ENCODE peak calls at places on chromosomes 16 and 17, in ten cellular contexts. J is heart right ventricle, R is cardiac muscle cell, Z is HFF-Myc, V is A549, N is dorsolateral prefrontal cortex, I is fibroblast of the aortic adventitia, B is OCI-LY7, P is cardiac fibroblast, W is astrocyte of the cerebellum. K is an unnamed sample.

GRCh38 chr17:47844814-47845453 is 3.9 kb upstream of the SCRN2 start:
- DNase-seq in I (peak), J (no peak), R (peak), P (peak), Z (no peak), V (no peak), W (no peak), B (no peak), N (no peak), K (no peak)

GRCh38 chr17:41919840-41920579 is 1.3 kb upstream of the ACLY start:
- DNase-seq in W (no peak), J (no peak), N (no peak), V (peak), B (no peak), P (peak), Z (no peak), I (peak), R (peak), K (no peak)

GRCh38 chr17:65261682-65262636 is 124.8 kb downstream of the RGS9 start:
- DNase-seq in B (no peak), R (peak), P (peak), N (no peak), V (no peak), I (peak), Z (no peak), W (no peak), J (no peak), K (no peak)

GRCh38 chr16:84058211-84058610 is 15.6 kb upstream of the SLC38A8 start:
- DNase-seq in Z (no peak), W (no peak), J (no peak), B (no peak), I (no peak), R (no peak), P (no peak), N (peak), V (no peak), K (no peak)

GRCh38 chr16:86584726-86585721 is 6.7 kb downstream of the FOXL1 start:
- DNase-seq in P (no peak), V (peak), Z (no peak), N (no peak), I (peak), W (no peak), R (no peak), J (no peak), B (no peak), K (no peak)

GRCh38 chr17:72305472-72305871 is 184.7 kb downstream of the SOX9 start:
- DNase-seq in P (no peak), I (no peak), J (no peak), B (no peak), N (no peak), W (no peak), V (no peak), Z (no peak), R (no peak), K (no peak)

GRCh38 chr17:56085576-56086267 is 67.6 kb upstream of the ANKFN1 start:
- DNase-seq in R (no peak), P (no peak), V (no peak), N (no peak), J (no peak), I (no peak), W (peak), B (no peak), Z (no peak), K (no peak)

GRCh38 chr17:4739122-4740024 is at the start of the genes CXCL16 and ZMYND15:
- DNase-seq in B (peak), Z (no peak), V (peak), I (peak), P (peak), N (no peak), R (peak), J (peak), W (no peak), K (no peak)

GRCh38 chr16:87415441-87415840 is 23.3 kb downstream of the MAP1LC3B start:
- DNase-seq in V (no peak), Z (no peak), B (no peak), R (no peak), P (no peak), J (no peak), N (no peak), I (no peak), W (no peak), K (no peak)

GRCh38 chr16:30941600-30942420 is 7.1 kb upstream of the ORAI3 start:
- DNase-seq in R (peak), W (no peak), N (no peak), I (peak), B (peak), V (peak), P (peak), Z (peak), J (peak), K (no peak)

GRCh38 chr17:77279448-77280303 is 138.9 kb downstream of the SEC14L1 start:
- DNase-seq in N (no peak), V (no peak), W (no peak), B (no peak), J (no peak), Z (no peak), R (peak), P (peak), I (peak), K (no peak)

GRCh38 chr17:15432807-15433547 is 34.4 kb downstream of the CDRT4 start:
- DNase-seq in R (peak), B (no peak), W (no peak), I (peak), J (no peak), N (no peak), P (peak), V (no peak), Z (peak), K (peak)

DNA sequence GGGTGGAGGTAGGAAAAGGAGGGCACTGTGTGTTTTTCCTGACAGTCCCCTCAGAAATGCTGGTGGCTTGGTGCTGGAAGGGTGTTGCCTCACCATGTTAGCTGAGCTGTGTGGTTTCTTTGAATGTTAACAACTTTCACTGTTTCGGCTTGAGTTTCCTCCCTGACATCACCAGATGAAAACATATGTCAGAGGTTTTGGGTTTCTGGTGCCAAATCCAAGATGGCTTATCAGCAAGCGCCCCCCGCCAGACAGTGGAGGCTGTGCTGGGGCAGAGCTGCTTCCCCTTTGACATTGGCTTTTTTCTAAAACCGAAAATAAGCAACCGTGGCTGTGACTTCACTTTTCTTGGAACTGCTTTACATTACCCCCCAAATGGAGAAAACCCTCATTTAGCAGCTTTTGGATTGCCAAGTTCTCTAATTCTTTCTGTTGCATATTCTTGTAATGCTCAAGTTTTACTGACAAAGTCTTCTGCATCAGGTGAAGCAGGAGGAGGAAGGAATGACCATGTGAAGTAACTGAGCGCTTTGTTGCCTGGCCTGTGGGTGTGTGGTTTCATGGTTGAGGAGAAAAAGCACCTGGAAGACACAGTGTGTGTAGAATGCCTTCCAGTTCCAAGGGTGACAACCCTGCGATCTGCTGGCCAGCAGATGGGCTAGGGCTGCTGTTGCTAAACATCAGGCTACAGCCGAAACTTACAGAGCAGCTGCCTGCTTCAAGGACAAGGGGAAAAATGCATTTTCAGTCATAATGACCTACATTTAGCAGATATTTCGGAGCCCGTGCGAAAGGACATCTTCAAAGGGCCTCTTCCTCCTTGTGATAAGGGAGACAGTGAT is 9.7 kb downstream of the RMI2 start:
- DNase-seq in W (no peak), B (peak), P (peak), J (no peak), I (peak), R (peak), V (no peak), N (no peak), Z (no peak), K (no peak)
- H3K4me3 ChIP-seq in W (no peak), B (peak), P (no peak), J (no peak), I (no peak), R (no peak), V (no peak), N (no peak), Z (no peak), K (no peak)

GRCh38 chr17:32593003-32593402 is 106.2 kb downstream of the CDK5R1 start:
- DNase-seq in W (no peak), R (no peak), J (no peak), P (no peak), Z (no peak), I (no peak), N (no peak), B (no peak), V (no peak), K (no peak)
- TF ChIP-seq CTCF in W (peak), R (no peak), J (no peak), P (no peak), Z (peak), I (no peak), N (no peak), B (no peak), V (no peak), K (no peak)

GRCh38 chr16:15640966-15641365 is 2.0 kb downstream of the MARF1 start:
- DNase-seq in V (no peak), N (no peak), B (peak), J (no peak), P (no peak), I (no peak), W (no peak), R (no peak), Z (no peak), K (no peak)
- H3K4me3 ChIP-seq in V (no peak), N (no peak), B (peak), J (no peak), P (no peak), I (no peak), W (no peak), R (no peak), Z (no peak), K (no peak)

DNA sequence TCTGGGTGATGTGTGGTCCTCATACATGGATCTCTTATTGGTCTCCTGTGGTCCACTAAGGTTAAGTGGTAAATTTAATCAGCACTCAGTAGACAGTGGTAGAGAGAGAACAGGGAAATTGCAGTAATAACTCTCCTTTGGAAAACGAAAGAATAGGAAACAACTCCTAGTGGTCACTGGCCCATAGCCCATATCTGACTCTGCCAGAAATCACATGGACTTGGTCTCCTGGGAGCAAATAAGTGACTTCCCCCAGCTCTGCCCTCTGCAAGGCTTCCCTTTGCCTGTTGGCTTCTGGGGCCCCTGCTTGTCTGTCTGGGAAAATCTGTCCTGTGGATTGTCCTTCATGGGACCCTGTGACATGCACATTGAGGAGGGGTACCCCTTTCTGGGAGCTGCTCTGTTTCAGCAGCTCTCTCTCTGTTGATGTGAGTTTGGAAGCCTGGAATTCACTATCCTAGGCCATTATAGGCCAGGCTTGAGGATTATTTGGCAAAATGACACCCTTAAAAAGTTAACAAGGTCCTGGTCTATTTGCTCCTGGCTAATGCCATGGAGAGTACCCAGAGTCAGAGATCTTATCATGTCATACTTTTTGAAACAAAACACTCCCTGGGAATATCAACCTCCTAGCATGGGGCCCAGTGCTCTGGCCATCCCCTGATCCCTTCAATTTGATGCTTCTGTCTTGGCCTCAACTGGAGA is 58.0 kb upstream of the HNF1B start:
- DNase-seq in W (peak), J (peak), V (no peak), I (peak), P (peak), N (no peak), Z (no peak), R (peak), B (no peak), K (peak)
- TF ChIP-seq CTCF in W (no peak), J (no peak), V (no peak), I (no peak), P (no peak), N (no peak), Z (no peak), R (no peak), B (no peak), K (no peak)

GRCh38 chr16:70251651-70252354 is at the start of gene EXOSC6:
- DNase-seq in V (peak), J (peak), P (peak), N (peak), B (peak), W (peak), Z (peak), R (peak), I (peak), K (peak)
- H3K4me3 ChIP-seq in V (peak), J (peak), P (peak), N (peak), B (peak), W (peak), Z (peak), R (peak), I (peak), K (peak)

DNA sequence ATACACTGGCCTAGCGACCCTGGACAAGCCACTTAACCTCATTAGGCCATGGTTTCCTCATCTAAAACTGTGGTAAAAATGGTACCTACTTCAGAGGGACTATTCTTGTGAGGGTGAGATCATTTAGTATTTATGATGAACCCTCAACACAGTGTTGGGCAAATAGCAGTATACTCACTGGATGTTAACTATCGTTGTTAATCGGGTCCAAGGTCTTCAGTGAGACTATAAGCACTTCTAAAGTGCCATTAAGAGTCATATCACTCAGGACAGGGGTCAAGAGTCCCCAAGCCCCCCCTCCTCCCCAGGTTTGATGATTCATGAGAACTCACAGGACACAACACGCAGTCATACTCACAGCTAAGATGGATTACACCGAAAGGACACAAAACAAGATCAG is 11.0 kb downstream of the TK2 start:
- DNase-seq in N (no peak), B (no peak), P (no peak), Z (no peak), V (no peak), J (no peak), I (no peak), W (no peak), R (no peak), K (no peak)
- TF ChIP-seq CTCF in N (no peak), B (no peak), P (no peak), Z (no peak), V (no peak), J (no peak), I (no peak), W (no peak), R (no peak), K (no peak)

GRCh38 chr17:44911133-44912001 is 3.9 kb downstream of the GFAP start:
- DNase-seq in P (peak), W (no peak), I (peak), J (peak), R (peak), V (peak), B (peak), N (peak), Z (no peak), K (no peak)

GRCh38 chr17:44907696-44908470 is 7.4 kb downstream of the GFAP start:
- DNase-seq in I (peak), N (no peak), B (no peak), J (no peak), P (peak), R (peak), W (no peak), Z (no peak), V (no peak), K (no peak)

GRCh38 chr17:44908761-44909326 is 6.5 kb downstream of the GFAP start:
- DNase-seq in W (no peak), B (no peak), I (no peak), R (no peak), V (no peak), Z (no peak), P (no peak), N (no peak), J (no peak), K (no peak)

GRCh38 chr17:44910231-44911106 is 4.8 kb downstream of the GFAP start:
- DNase-seq in B (no peak), Z (no peak), J (no peak), I (no peak), V (no peak), R (no peak), N (peak), P (no peak), W (no peak), K (no peak)

GRCh38 chr17:44909681-44910144 is 5.6 kb downstream of the GFAP start:
- DNase-seq in W (no peak), P (peak), N (no peak), B (no peak), Z (no peak), J (no peak), I (peak), V (no peak), R (no peak), K (peak)
- H3K4me3 ChIP-seq in W (no peak), P (no peak), N (peak), B (no peak), Z (no peak), J (no peak), I (no peak), V (no peak), R (no peak), K (no peak)

GRCh38 chr17:17693253-17693954 is 12.1 kb downstream of the RAI1 start:
- DNase-seq in Z (no peak), B (no peak), I (no peak), P (peak), N (peak), W (no peak), V (peak), J (no peak), R (peak), K (no peak)

GRCh38 chr17:17694229-17695081 is 13.2 kb downstream of the RAI1 start:
- DNase-seq in I (peak), N (peak), P (peak), V (peak), W (no peak), Z (no peak), J (peak), B (peak), R (peak), K (no peak)

GRCh38 chr17:17691468-17692263 is 10.4 kb downstream of the RAI1 start:
- DNase-seq in B (peak), V (no peak), J (peak), I (no peak), Z (no peak), R (no peak), P (no peak), N (no peak), W (no peak), K (no peak)

GRCh38 chr17:17693955-17694228 is 12.6 kb downstream of the RAI1 start:
- DNase-seq in Z (no peak), I (no peak), W (no peak), J (peak), P (no peak), N (no peak), V (no peak), R (no peak), B (no peak), K (no peak)

GRCh38 chr17:17692353-17693252 is 11.3 kb downstream of the RAI1 start:
- DNase-seq in R (no peak), B (no peak), Z (no peak), J (no peak), P (no peak), V (peak), I (no peak), W (no peak), N (no peak), K (no peak)
- TF ChIP-seq CTCF in R (no peak), B (no peak), Z (no peak), J (no peak), P (no peak), V (peak), I (no peak), W (no peak), N (no peak), K (no peak)

DNA sequence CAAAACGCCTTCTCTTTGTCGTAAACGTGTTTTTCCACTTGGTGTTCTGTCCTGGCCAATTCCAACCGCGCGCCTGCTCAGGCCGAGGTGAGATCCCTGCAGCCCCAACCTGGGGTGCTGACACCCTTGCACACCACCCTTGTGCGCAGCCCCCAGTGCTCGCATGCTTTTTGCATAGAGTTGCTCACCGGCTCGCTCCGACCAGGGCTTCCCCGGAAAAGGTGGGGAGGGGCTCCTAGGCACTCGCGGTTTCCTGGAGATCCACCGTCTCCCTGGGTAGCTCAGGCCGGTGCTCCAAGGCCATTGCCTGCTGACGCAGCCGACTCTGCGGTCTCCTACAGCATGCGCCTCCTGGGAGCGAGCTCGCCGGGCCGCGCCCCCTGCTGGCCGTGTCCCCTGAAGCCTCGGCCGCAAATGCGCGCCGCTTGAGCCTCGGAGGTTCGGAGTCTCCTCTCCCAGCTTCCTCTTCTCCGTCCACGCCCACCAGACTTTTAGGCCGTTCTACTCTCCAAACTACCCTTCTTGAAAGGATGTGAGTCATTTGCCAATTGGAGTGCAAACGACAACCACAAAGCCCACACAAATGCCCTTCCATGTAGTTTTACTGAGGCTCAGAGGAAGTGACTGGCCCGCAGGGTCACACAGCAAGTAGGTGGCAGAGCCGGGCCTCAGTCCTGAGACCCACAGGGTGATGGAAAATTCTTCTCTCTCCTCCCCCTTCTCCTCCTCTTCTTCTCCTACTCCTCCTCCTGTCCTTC is 7.2 kb upstream of the PDP2 start:
- DNase-seq in Z (peak), V (peak), I (peak), W (peak), R (peak), B (peak), P (peak), N (peak), J (peak), K (peak)
- H3K4me3 ChIP-seq in Z (peak), V (peak), I (peak), W (peak), R (no peak), B (peak), P (peak), N (peak), J (peak), K (peak)

K was measured in AG09309.